ENCODE peak calls at places on chromosomes 3 and 15, in seven cellular contexts. B, O, T, V, W, R and U are unnamed samples.

GRCh38 chr3:15475161-15475560 is 46.3 kb downstream of the COLQ start:
- DNase-seq in B (no peak), O (no peak), T (no peak), V (no peak), W (no peak), R (no peak), U (no peak)

GRCh38 chr3:73144828-73145227 is 83.4 kb downstream of the EBLN2 start:
- DNase-seq in B (no peak), O (no peak), T (no peak), V (no peak), W (no peak), R (no peak), U (no peak)

GRCh38 chr3:69122398-69122797 is at the start of gene LMOD3:
- DNase-seq in B (no peak), O (no peak), T (no peak), V (no peak), W (no peak), R (no peak), U (no peak)

GRCh38 chr15:43939070-43939469 is 112.3 kb downstream of the WDR76 start:
- DNase-seq in B (peak), O (peak), T (no peak), V (no peak), W (no peak), R (peak), U (peak)

GRCh38 chr3:112403101-112403500 is 70.1 kb downstream of the CD200 start:
- DNase-seq in B (no peak), O (no peak), T (no peak), V (no peak), W (no peak), R (no peak), U (no peak)

GRCh38 chr3:193829781-193830180 is 236.8 kb downstream of the OPA1 start:
- DNase-seq in B (peak), O (peak), T (no peak), V (no peak), W (no peak), R (no peak), U (no peak)

GRCh38 chr15:75208501-75209288 is 7.0 kb downstream of the C15orf39 start:
- DNase-seq in B (no peak), O (no peak), T (no peak), V (no peak), W (no peak), R (no peak), U (no peak)

GRCh38 chr15:68383161-68384074 is 48.5 kb downstream of the ITGA11 start:
- DNase-seq in B (peak), O (peak), T (peak), V (no peak), W (no peak), R (peak), U (peak)

GRCh38 chr15:85730001-85730820 is 64.5 kb downstream of the KLHL25 start:
- DNase-seq in B (peak), O (peak), T (peak), V (no peak), W (no peak), R (peak), U (peak)

GRCh38 chr3:94647131-94647530 is 584.3 kb downstream of the NSUN3 start:
- DNase-seq in B (peak), O (no peak), T (peak), V (no peak), W (no peak), R (no peak), U (no peak)

GRCh38 chr3:14741510-14741909 is 66.6 kb downstream of the C3orf20 start:
- DNase-seq in B (no peak), O (no peak), T (no peak), V (no peak), W (no peak), R (no peak), U (no peak)

GRCh38 chr3:188051801-188052228 is 102.1 kb upstream of the LPP start:
- DNase-seq in B (no peak), O (no peak), T (no peak), V (no peak), W (no peak), R (no peak), U (no peak)

GRCh38 chr3:197541756-197542539 is 13.8 kb downstream of the BDH1 start:
- DNase-seq in B (no peak), O (no peak), T (no peak), V (no peak), W (no peak), R (peak), U (peak)

GRCh38 chr15:101148166-101148880 is 103.5 kb downstream of the CHSY1 start:
- DNase-seq in B (no peak), O (no peak), T (no peak), V (no peak), W (no peak), R (no peak), U (no peak)

GRCh38 chr3:180911876-180912303 is 580 bp upstream of the FXR1 start:
- DNase-seq in B (no peak), O (no peak), T (no peak), V (no peak), W (no peak), R (peak), U (no peak)

GRCh38 chr3:25820372-25820771 is 30.5 kb downstream of the OXSM start:
- DNase-seq in B (peak), O (no peak), T (no peak), V (peak), W (no peak), R (no peak), U (peak)

GRCh38 chr3:178096955-178097354 is 439.3 kb upstream of the KCNMB2 start:
- DNase-seq in B (no peak), O (no peak), T (no peak), V (no peak), W (no peak), R (no peak), U (no peak)

GRCh38 chr3:53554559-53555511 is 60.4 kb downstream of the CACNA1D start:
- DNase-seq in B (no peak), O (no peak), T (no peak), V (no peak), W (peak), R (no peak), U (no peak)

GRCh38 chr15:58629625-58630024 is 119.9 kb downstream of the ADAM10 start:
- DNase-seq in B (no peak), O (no peak), T (no peak), V (no peak), W (no peak), R (no peak), U (no peak)

GRCh38 chr3:109228391-109229080 is 87.8 kb downstream of the DPPA2 start:
- DNase-seq in B (no peak), O (no peak), T (no peak), V (no peak), W (no peak), R (no peak), U (no peak)

GRCh38 chr3:11592460-11593298 is 51.0 kb downstream of the VGLL4 start:
- DNase-seq in B (no peak), O (no peak), T (no peak), V (no peak), W (no peak), R (no peak), U (no peak)

GRCh38 chr15:74269362-74270035 is 33.4 kb downstream of the CCDC33 start:
- DNase-seq in B (no peak), O (no peak), T (no peak), V (no peak), W (no peak), R (no peak), U (no peak)

GRCh38 chr3:171556574-171557145 is 96.5 kb upstream of the TNIK start:
- DNase-seq in B (peak), O (no peak), T (no peak), V (no peak), W (no peak), R (peak), U (no peak)

DNA sequence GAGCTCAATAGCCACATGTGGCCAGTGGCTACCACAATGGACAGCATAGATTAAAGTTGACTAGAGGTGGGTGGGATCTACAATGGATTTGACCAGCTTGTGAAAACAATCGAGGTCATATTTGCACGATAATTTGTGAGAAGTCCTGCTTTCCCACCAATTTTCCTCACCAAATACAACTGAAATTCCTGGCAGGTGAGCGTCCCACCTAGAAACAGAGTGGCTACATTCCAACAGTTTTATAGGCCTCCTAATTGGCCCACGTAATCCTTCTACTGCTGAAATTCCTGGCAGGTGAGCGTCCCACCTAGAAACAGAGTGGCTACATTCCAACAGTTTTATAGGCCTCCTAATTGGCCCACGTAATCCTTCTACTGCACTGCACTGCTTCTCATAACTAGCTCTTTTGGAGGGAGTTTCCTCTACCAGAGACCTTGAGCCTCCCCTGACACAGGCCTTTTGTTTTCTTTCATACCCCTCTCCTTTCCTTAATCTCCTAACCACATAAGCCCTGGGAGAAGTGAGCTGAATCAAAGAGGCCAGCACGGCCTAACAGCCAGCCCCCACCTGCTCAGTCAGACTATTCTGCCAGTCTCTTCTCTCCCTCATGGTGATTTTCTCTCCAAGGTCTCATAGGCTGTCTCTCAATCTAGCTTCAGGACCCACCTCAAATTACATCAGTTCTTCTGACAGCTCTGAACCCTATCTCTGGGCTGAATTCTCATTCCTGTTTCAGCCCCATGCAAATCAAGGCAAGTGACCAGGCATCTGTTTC is 80.2 kb downstream of the BFSP2 start:
- DNase-seq in B (peak), O (peak), T (peak), V (no peak), W (peak), R (no peak), U (no peak)
- TF ChIP-seq JUND in B (no peak), O (peak), T (no peak), V (no peak), W (no peak), R (no peak), U (no peak)

GRCh38 chr3:124779751-124780191 is 49.5 kb downstream of the UMPS start:
- DNase-seq in B (no peak), O (no peak), T (no peak), V (no peak), W (no peak), R (no peak), U (no peak)
- TF ChIP-seq JUND in B (no peak), O (no peak), T (no peak), V (no peak), W (no peak), R (no peak), U (no peak)

DNA sequence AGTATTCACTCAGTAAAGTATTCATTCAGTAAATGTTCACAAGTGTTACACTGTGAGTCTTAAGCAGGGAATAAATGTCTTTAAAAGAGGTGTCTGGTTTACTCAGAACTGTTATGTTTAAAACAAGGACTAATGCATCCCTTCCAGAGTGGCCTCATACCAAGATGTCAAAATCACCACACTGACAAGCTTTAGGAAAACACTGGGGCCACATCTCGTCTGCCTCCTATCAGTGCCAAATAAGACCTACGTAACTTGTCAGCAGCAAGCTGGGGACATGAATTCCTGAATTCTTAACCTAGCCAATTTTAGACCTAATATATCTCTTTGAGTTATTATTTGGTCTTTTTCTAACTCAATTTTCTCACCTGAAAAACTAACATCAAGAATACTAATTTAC is 51.4 kb downstream of the IMPG2 start:
- DNase-seq in B (no peak), O (no peak), T (no peak), V (no peak), W (no peak), R (no peak), U (no peak)
- TF ChIP-seq JUND in B (no peak), O (no peak), T (no peak), V (no peak), W (no peak), R (no peak), U (no peak)

GRCh38 chr3:29091599-29092189 is 189.2 kb upstream of the RBMS3 start:
- DNase-seq in B (no peak), O (no peak), T (no peak), V (no peak), W (no peak), R (no peak), U (no peak)

GRCh38 chr3:29090912-29091597 is 189.8 kb upstream of the RBMS3 start:
- DNase-seq in B (no peak), O (no peak), T (no peak), V (no peak), W (no peak), R (no peak), U (no peak)

GRCh38 chr3:29092348-29092747 is 188.5 kb upstream of the RBMS3 start:
- DNase-seq in B (no peak), O (no peak), T (no peak), V (no peak), W (no peak), R (no peak), U (no peak)
- TF ChIP-seq JUND in B (no peak), O (no peak), T (no peak), V (no peak), W (no peak), R (no peak), U (no peak)

DNA sequence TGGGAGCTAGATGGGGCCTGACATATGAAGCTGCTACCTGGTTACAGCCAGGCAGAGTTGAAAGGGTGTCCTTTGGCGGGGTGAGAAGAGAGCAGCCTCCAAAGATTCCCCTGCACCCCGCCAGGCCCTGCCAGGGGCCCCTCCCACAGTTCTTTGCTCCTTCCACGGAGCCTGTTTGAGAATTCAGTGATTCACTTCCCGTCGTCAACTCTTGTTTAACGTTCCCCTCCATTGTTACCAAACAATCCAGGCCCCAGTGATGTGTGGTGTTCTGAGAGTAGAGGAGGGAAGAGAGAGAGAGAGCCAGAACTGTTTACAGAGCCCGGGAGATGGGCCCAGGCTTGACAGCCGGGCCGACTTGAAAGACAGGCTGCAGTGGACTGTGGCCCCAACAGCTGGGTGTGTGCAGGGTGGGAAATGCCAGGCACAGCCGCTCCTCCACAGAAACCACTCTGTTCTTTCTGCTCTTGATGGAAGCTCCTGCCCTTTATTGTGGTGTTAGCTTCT is 81.5 kb downstream of the SMAD3 start:
- DNase-seq in B (peak), O (no peak), T (peak), V (no peak), W (no peak), R (no peak), U (peak)
- TF ChIP-seq JUND in B (no peak), O (no peak), T (peak), V (no peak), W (no peak), R (peak), U (no peak)

DNA sequence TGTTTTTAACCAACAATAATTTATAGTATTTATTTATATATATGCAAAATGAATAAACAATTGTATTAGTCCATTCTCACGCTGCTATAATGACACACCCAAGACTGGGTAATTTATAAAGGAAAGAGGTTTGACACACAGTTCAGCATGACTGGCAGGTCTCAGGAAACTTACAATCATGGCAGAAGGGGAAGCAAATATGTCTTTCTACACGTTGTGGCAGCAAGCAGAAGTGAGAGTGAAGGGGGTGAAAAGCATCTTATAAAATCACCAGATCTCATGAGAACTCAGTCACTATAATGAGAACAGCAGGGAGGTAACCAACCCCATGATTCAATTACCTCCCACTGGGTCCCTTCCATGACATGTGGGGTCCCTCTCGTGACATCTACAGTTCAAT is 162.8 kb upstream of the SLITRK3 start:
- DNase-seq in B (no peak), O (no peak), T (no peak), V (no peak), W (no peak), R (no peak), U (no peak)
- TF ChIP-seq JUND in B (no peak), O (no peak), T (no peak), V (no peak), W (no peak), R (no peak), U (no peak)

GRCh38 chr3:34998905-34999304 is 640.4 kb upstream of the ARPP21 start:
- DNase-seq in B (no peak), O (no peak), T (no peak), V (no peak), W (no peak), R (no peak), U (no peak)

DNA sequence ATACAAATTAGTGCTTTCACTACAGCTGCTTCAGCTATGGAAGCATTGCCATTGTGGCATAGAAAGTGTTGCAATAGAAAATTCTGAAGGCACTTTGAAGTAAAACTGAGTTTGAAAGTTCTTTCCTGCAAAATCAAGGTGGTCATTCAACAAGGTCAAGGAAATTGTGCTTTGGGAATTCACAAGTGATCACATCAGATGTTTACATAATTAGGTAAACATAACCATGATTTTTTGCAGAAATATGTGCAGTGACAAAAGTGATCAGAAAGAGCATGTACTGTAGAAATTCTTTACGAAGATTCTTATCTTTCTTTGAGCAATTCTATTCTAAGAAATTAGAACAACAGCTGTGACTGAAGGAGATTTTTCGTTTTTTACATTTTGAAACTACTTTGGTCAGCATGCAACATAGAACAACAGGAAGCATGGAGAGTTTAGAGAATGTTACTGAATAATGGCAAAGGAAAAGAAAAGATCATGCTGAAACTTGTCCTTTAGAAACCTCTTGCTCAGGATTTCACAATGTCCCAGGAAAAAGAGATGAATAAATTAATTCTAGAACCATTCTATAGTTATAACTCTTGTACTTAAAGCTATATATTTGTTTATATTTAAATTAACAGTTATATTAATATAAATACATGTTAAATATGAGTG is 643.4 kb upstream of the ARPP21 start:
- DNase-seq in B (no peak), O (no peak), T (no peak), V (no peak), W (no peak), R (no peak), U (no peak)
- TF ChIP-seq JUND in B (no peak), O (no peak), T (no peak), V (no peak), W (no peak), R (no peak), U (no peak)